ENCODE peak calls at places on chromosomes 7 and 10, in six cellular contexts. Q, M, T, V, Y and R are unnamed samples.

GRCh38 chr10:104201636-104202035 is 30.5 kb downstream of the CFAP43 start:
- DNase-seq in Q (no peak), M (no peak), T (no peak), V (no peak), Y (no peak), R (no peak)

GRCh38 chr7:30974605-30975256 is 11.0 kb downstream of the GHRHR start:
- DNase-seq in Q (peak; percentile 73), M (no peak), T (peak; percentile 56), V (peak; percentile 85), Y (peak; percentile 38), R (peak; percentile 98)

GRCh38 chr10:104085801-104086400 is at the start of gene COL17A1:
- DNase-seq in Q (no peak), M (no peak), T (no peak), V (no peak), Y (no peak), R (no peak)

GRCh38 chr7:143901360-143901709 is 641 bp downstream of the TCAF1 start:
- DNase-seq in Q (peak; percentile 44), M (no peak), T (peak; percentile 30), V (peak; percentile 66), Y (peak; percentile 54), R (no peak)

GRCh38 chr7:137838706-137839315 is 8.0 kb downstream of the DGKI start:
- DNase-seq in Q (peak; percentile 32), M (no peak), T (no peak), V (peak; percentile 79), Y (no peak), R (no peak)

GRCh38 chr10:111076191-111076681 is 593 bp upstream of the ADRA2A start:
- DNase-seq in Q (peak; percentile 92), M (no peak), T (peak; percentile 75), V (peak; percentile 83), Y (peak; percentile 45), R (peak; percentile 71)

GRCh38 chr10:14815681-14816080 is 22.2 kb downstream of the CDNF start:
- DNase-seq in Q (no peak), M (no peak), T (no peak), V (no peak), Y (peak; percentile 11), R (no peak)

GRCh38 chr7:32618470-32618869 is 123.2 kb downstream of the AVL9 start:
- DNase-seq in Q (no peak), M (no peak), T (no peak), V (no peak), Y (no peak), R (no peak)

GRCh38 chr10:80588506-80589020 is 50.9 kb downstream of the SH2D4B start:
- DNase-seq in Q (no peak), M (no peak), T (no peak), V (no peak), Y (no peak), R (no peak)

GRCh38 chr10:84427903-84428650 is 99.7 kb downstream of the CCSER2 start:
- DNase-seq in Q (no peak), M (no peak), T (no peak), V (no peak), Y (no peak), R (peak; percentile 3)

GRCh38 chr10:119728172-119728800 is 2.4 kb downstream of the INPP5F start:
- DNase-seq in Q (no peak), M (no peak), T (no peak), V (no peak), Y (no peak), R (no peak)

GRCh38 chr10:3588816-3589215 is 196.2 kb downstream of the KLF6 start:
- DNase-seq in Q (no peak), M (no peak), T (no peak), V (no peak), Y (no peak), R (no peak)

GRCh38 chr7:131226116-131226562 is 101.5 kb upstream of the MKLN1 start:
- DNase-seq in Q (no peak), M (no peak), T (no peak), V (no peak), Y (peak; percentile 67), R (peak; percentile 16)

GRCh38 chr7:133434246-133434865 is 181.5 kb downstream of the EXOC4 start:
- DNase-seq in Q (no peak), M (no peak), T (no peak), V (no peak), Y (peak; percentile 54), R (no peak)

GRCh38 chr10:103693070-103693811 is 162.1 kb downstream of the SH3PXD2A start:
- DNase-seq in Q (peak; percentile 67), M (no peak), T (no peak), V (peak; percentile 52), Y (no peak), R (no peak)

GRCh38 chr10:1632596-1632995 is 104.7 kb downstream of the ADARB2 start:
- DNase-seq in Q (no peak), M (no peak), T (no peak), V (no peak), Y (no peak), R (no peak)

GRCh38 chr10:588246-589165 is 101.0 kb downstream of the DIP2C start:
- DNase-seq in Q (peak; percentile 30), M (peak; percentile 33), T (no peak), V (no peak), Y (peak; percentile 53), R (peak; percentile 19)

GRCh38 chr10:77715081-77715480 is 77.5 kb upstream of the KCNMA1 start:
- DNase-seq in Q (no peak), M (no peak), T (no peak), V (no peak), Y (no peak), R (peak; percentile 69)

GRCh38 chr10:8477300-8477699 is 422.8 kb downstream of the GATA3 start:
- DNase-seq in Q (no peak), M (no peak), T (no peak), V (no peak), Y (no peak), R (no peak)

GRCh38 chr7:69845721-69846495 is 247.6 kb downstream of the AUTS2 start:
- DNase-seq in Q (no peak), M (no peak), T (no peak), V (no peak), Y (peak; percentile 26), R (no peak)

GRCh38 chr7:12873596-12873995 is 186.2 kb downstream of the ARL4A start:
- DNase-seq in Q (no peak), M (no peak), T (no peak), V (no peak), Y (no peak), R (no peak)

GRCh38 chr10:124004372-124004928 is 88.9 kb downstream of the CHST15 start:
- DNase-seq in Q (no peak), M (no peak), T (no peak), V (no peak), Y (no peak), R (no peak)

GRCh38 chr7:73985737-73986141 is 42.2 kb upstream of the ELN start:
- DNase-seq in Q (no peak), M (no peak), T (no peak), V (no peak), Y (no peak), R (no peak)

GRCh38 chr10:58266003-58266825 is 1.5 kb downstream of the IPMK start:
- DNase-seq in Q (no peak), M (peak; percentile 36), T (no peak), V (peak; percentile 3), Y (peak; percentile 66), R (no peak)

GRCh38 chr7:80236696-80237095 is 102.1 kb downstream of the GNAI1 start:
- DNase-seq in Q (no peak), M (no peak), T (no peak), V (no peak), Y (no peak), R (no peak)

GRCh38 chr7:70322786-70323185 is 724.5 kb downstream of the AUTS2 start:
- DNase-seq in Q (no peak), M (no peak), T (no peak), V (no peak), Y (no peak), R (no peak)

GRCh38 chr7:26151953-26152781 is at the start of gene NFE2L3:
- DNase-seq in Q (peak; percentile 78), M (no peak), T (peak; percentile 63), V (peak; percentile 79), Y (peak; percentile 34), R (peak; percentile 97)
- TF ChIP-seq CTCF in Q (no peak), M (no peak), T (peak; percentile 19), V (no peak), Y (no peak), R (no peak)

GRCh38 chr10:130424418-130424817 is 288.2 kb downstream of the GLRX3 start:
- DNase-seq in Q (no peak), M (no peak), T (no peak), V (no peak), Y (no peak), R (no peak)

GRCh38 chr10:130423455-130424305 is 287.5 kb downstream of the GLRX3 start:
- DNase-seq in Q (no peak), M (no peak), T (no peak), V (no peak), Y (no peak), R (no peak)

GRCh38 chr10:130421909-130422308 is 285.7 kb downstream of the GLRX3 start:
- DNase-seq in Q (no peak), M (no peak), T (no peak), V (no peak), Y (no peak), R (no peak)

GRCh38 chr10:130425169-130425568 is 289.0 kb downstream of the GLRX3 start:
- DNase-seq in Q (no peak), M (no peak), T (no peak), V (no peak), Y (no peak), R (no peak)

GRCh38 chr10:130422366-130423324 is 286.5 kb downstream of the GLRX3 start:
- DNase-seq in Q (no peak), M (no peak), T (no peak), V (no peak), Y (no peak), R (no peak)
- TF ChIP-seq CTCF in Q (no peak), M (no peak), T (peak; percentile 8), V (no peak), Y (no peak), R (no peak)

DNA sequence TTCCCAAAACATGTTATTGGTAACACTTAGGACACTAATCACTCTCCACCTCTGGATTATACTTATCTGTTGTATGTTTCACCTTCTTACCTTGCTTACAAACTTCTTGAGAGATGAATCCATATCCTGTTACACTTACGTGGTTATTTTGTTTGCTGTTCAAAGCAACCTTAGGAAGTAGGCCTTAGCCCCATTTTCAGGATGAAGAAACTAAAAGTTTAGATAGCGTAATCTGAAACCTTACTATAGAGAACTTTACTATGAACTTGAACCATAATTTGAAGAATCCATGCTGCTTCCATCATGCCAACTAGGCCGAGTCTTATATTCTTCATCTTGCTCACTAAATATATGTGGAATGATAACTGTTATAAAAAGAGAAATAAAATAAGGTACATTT is 4.6 kb downstream of the TES start:
- DNase-seq in Q (no peak), M (no peak), T (no peak), V (no peak), Y (no peak), R (no peak)
- TF ChIP-seq CTCF in Q (no peak), M (no peak), T (no peak), V (no peak), Y (no peak), R (no peak)

GRCh38 chr7:151080091-151080521 is 503 bp downstream of the FASTK start:
- DNase-seq in Q (peak; percentile 56), M (no peak), T (no peak), V (peak; percentile 46), Y (no peak), R (no peak)
- TF ChIP-seq CTCF in Q (no peak), M (no peak), T (no peak), V (no peak), Y (no peak), R (no peak)